ENCODE peak calls at places on chromosomes 4 and X, in six cellular contexts. One of them, this sample, is unnamed.

GRCh38 chrX:47311857-47312774 is 58.3 kb upstream of the ZNF157 start:
- DNase-seq in PC-3: peak; percentile 74
- DNase-seq in K562: peak; percentile 43
- DNase-seq in hepatocyte: peak; percentile 55
- DNase-seq in HCT116: peak; percentile 35
- DNase-seq in fibroblast of lung: peak; percentile 55
- DNase-seq in this sample: peak; percentile 45

GRCh38 chr4:84493092-84493850 is 5.8 kb downstream of the NKX6-1 start:
- DNase-seq in PC-3: no peak
- DNase-seq in K562: no peak
- DNase-seq in hepatocyte: peak; percentile 58
- DNase-seq in HCT116: no peak
- DNase-seq in fibroblast of lung: peak; percentile 42
- DNase-seq in this sample: no peak

GRCh38 chr4:146336413-146336807 is 122.1 kb downstream of the REELD1 start:
- DNase-seq in PC-3: peak; percentile 67
- DNase-seq in K562: no peak
- DNase-seq in hepatocyte: no peak
- DNase-seq in HCT116: no peak
- DNase-seq in fibroblast of lung: peak; percentile 30
- DNase-seq in this sample: no peak

GRCh38 chrX:138014577-138014976 is 448.6 kb downstream of the ZIC3 start:
- DNase-seq in PC-3: peak; percentile 57
- DNase-seq in K562: no peak
- DNase-seq in hepatocyte: no peak
- DNase-seq in HCT116: no peak
- DNase-seq in fibroblast of lung: no peak
- DNase-seq in this sample: no peak

GRCh38 chr4:163587867-163588266 is 93.4 kb downstream of the TMA16 start:
- DNase-seq in PC-3: peak; percentile 18
- DNase-seq in K562: no peak
- DNase-seq in hepatocyte: no peak
- DNase-seq in HCT116: no peak
- DNase-seq in fibroblast of lung: peak; percentile 6
- DNase-seq in this sample: no peak

GRCh38 chr4:189124149-189124758 is 816.4 kb upstream of the FRG1 start:
- DNase-seq in PC-3: peak; percentile 47
- DNase-seq in K562: no peak
- DNase-seq in hepatocyte: peak; percentile 62
- DNase-seq in HCT116: peak; percentile 22
- DNase-seq in fibroblast of lung: peak; percentile 8
- DNase-seq in this sample: no peak

GRCh38 chrX:80138938-80139337 is 124.4 kb downstream of the TBX22 start:
- DNase-seq in PC-3: no peak
- DNase-seq in K562: no peak
- DNase-seq in hepatocyte: no peak
- DNase-seq in HCT116: no peak
- DNase-seq in fibroblast of lung: no peak
- DNase-seq in this sample: no peak

GRCh38 chr4:172207258-172207657 is 394.1 kb downstream of the GALNTL6 start:
- DNase-seq in PC-3: no peak
- DNase-seq in K562: no peak
- DNase-seq in hepatocyte: no peak
- DNase-seq in HCT116: no peak
- DNase-seq in fibroblast of lung: no peak
- DNase-seq in this sample: no peak

GRCh38 chr4:86608757-86609375 is 14.8 kb downstream of the PTPN13 start:
- DNase-seq in PC-3: no peak
- DNase-seq in K562: no peak
- DNase-seq in hepatocyte: no peak
- DNase-seq in HCT116: no peak
- DNase-seq in fibroblast of lung: no peak
- DNase-seq in this sample: no peak

GRCh38 chrX:134528936-134529335 is 69.0 kb downstream of the HPRT1 start:
- DNase-seq in PC-3: no peak
- DNase-seq in K562: no peak
- DNase-seq in hepatocyte: no peak
- DNase-seq in HCT116: no peak
- DNase-seq in fibroblast of lung: no peak
- DNase-seq in this sample: no peak

GRCh38 chr4:80362578-80363181 is 27.1 kb downstream of the CFAP299 start:
- DNase-seq in PC-3: peak; percentile 70
- DNase-seq in K562: no peak
- DNase-seq in hepatocyte: peak; percentile 73
- DNase-seq in HCT116: peak; percentile 4
- DNase-seq in fibroblast of lung: peak; percentile 25
- DNase-seq in this sample: no peak

GRCh38 chr4:44446801-44447562 is 1.6 kb downstream of the KCTD8 start:
- DNase-seq in PC-3: no peak
- DNase-seq in K562: no peak
- DNase-seq in hepatocyte: peak; percentile 8
- DNase-seq in HCT116: no peak
- DNase-seq in fibroblast of lung: no peak
- DNase-seq in this sample: no peak

GRCh38 chr4:74316397-74316796 is 8.1 kb downstream of the EPGN start:
- DNase-seq in PC-3: peak; percentile 9
- DNase-seq in K562: no peak
- DNase-seq in hepatocyte: no peak
- DNase-seq in HCT116: no peak
- DNase-seq in fibroblast of lung: no peak
- DNase-seq in this sample: no peak

GRCh38 chr4:113181289-113182007 is 132.0 kb downstream of the ANK2 start:
- DNase-seq in PC-3: no peak
- DNase-seq in K562: no peak
- DNase-seq in hepatocyte: peak; percentile 30
- DNase-seq in HCT116: no peak
- DNase-seq in fibroblast of lung: no peak
- DNase-seq in this sample: no peak

GRCh38 chrX:55008571-55009358 is 8.6 kb downstream of the APEX2 start:
- DNase-seq in PC-3: peak; percentile 96
- DNase-seq in K562: no peak
- DNase-seq in hepatocyte: no peak
- DNase-seq in HCT116: peak; percentile 12
- DNase-seq in fibroblast of lung: peak; percentile 67
- DNase-seq in this sample: peak; percentile 95

GRCh38 chr4:176339936-176340761 is 20.4 kb downstream of the SPCS3 start:
- DNase-seq in PC-3: no peak
- DNase-seq in K562: no peak
- DNase-seq in hepatocyte: no peak
- DNase-seq in HCT116: no peak
- DNase-seq in fibroblast of lung: peak; percentile 35
- DNase-seq in this sample: no peak

GRCh38 chr4:176340871-176341685 is 21.3 kb downstream of the SPCS3 start:
- DNase-seq in PC-3: peak; percentile 52
- DNase-seq in K562: peak; percentile 32
- DNase-seq in hepatocyte: peak; percentile 56
- DNase-seq in HCT116: no peak
- DNase-seq in fibroblast of lung: peak; percentile 33
- DNase-seq in this sample: no peak

GRCh38 chr4:176343286-176343685 is 23.5 kb downstream of the SPCS3 start:
- DNase-seq in PC-3: no peak
- DNase-seq in K562: no peak
- DNase-seq in hepatocyte: no peak
- DNase-seq in HCT116: no peak
- DNase-seq in fibroblast of lung: no peak
- DNase-seq in this sample: no peak

DNA sequence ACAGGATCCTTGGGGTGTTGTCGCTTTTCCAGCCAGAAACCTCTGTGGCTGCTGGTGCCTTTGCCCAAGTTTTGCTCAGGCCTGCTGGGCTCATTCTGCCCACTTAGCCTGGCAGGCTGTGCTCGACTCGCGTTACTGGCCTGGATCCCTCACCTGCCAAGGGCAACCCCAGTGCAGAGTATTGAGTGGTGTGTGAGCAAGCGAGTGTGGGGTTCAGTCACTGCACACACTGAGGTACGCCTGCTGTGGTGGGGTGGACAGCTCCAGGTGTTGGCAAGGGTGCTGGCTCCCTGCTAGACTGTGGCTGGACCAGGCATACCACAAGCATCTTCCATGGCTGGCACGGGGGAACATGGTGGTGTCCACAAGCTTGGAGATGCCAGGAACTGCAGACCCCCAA is 22.6 kb downstream of the SPCS3 start:
- DNase-seq in PC-3: no peak
- DNase-seq in K562: no peak
- DNase-seq in hepatocyte: no peak
- DNase-seq in HCT116: no peak
- DNase-seq in fibroblast of lung: no peak
- DNase-seq in this sample: no peak
- TF ChIP-seq EZH2 in PC-3: no peak
- TF ChIP-seq EZH2 in K562: no peak
- TF ChIP-seq EZH2 in hepatocyte: no peak
- TF ChIP-seq EZH2 in HCT116: no peak
- TF ChIP-seq EZH2 in fibroblast of lung: no peak
- TF ChIP-seq EZH2 in this sample: no peak

GRCh38 chr4:30719363-30720020 is 677 bp upstream of the PCDH7 start:
- DNase-seq in PC-3: peak; percentile 52
- DNase-seq in K562: no peak
- DNase-seq in hepatocyte: peak; percentile 76
- DNase-seq in HCT116: no peak
- DNase-seq in fibroblast of lung: peak; percentile 83
- DNase-seq in this sample: peak; percentile 53
- TF ChIP-seq EZH2 in PC-3: no peak
- TF ChIP-seq EZH2 in K562: no peak
- TF ChIP-seq EZH2 in hepatocyte: no peak
- TF ChIP-seq EZH2 in HCT116: no peak
- TF ChIP-seq EZH2 in fibroblast of lung: no peak
- TF ChIP-seq EZH2 in this sample: no peak

GRCh38 chr4:13542577-13543042 is 1.7 kb downstream of the NKX3-2 start:
- DNase-seq in PC-3: no peak
- DNase-seq in K562: no peak
- DNase-seq in hepatocyte: no peak
- DNase-seq in HCT116: no peak
- DNase-seq in fibroblast of lung: no peak
- DNase-seq in this sample: no peak
- TF ChIP-seq EZH2 in PC-3: no peak
- TF ChIP-seq EZH2 in K562: no peak
- TF ChIP-seq EZH2 in hepatocyte: no peak
- TF ChIP-seq EZH2 in HCT116: no peak
- TF ChIP-seq EZH2 in fibroblast of lung: no peak
- TF ChIP-seq EZH2 in this sample: no peak

GRCh38 chr4:41747230-41748055 is 1.1 kb downstream of the PHOX2B start:
- DNase-seq in PC-3: no peak
- DNase-seq in K562: no peak
- DNase-seq in hepatocyte: no peak
- DNase-seq in HCT116: no peak
- DNase-seq in fibroblast of lung: no peak
- DNase-seq in this sample: no peak

GRCh38 chr4:41744572-41745291 is 3.8 kb downstream of the PHOX2B start:
- DNase-seq in PC-3: no peak
- DNase-seq in K562: no peak
- DNase-seq in hepatocyte: no peak
- DNase-seq in HCT116: no peak
- DNase-seq in fibroblast of lung: no peak
- DNase-seq in this sample: no peak

GRCh38 chr4:41745292-41746024 is 3.1 kb downstream of the PHOX2B start:
- DNase-seq in PC-3: no peak
- DNase-seq in K562: no peak
- DNase-seq in hepatocyte: no peak
- DNase-seq in HCT116: no peak
- DNase-seq in fibroblast of lung: no peak
- DNase-seq in this sample: no peak

GRCh38 chr4:41746440-41747229 is 1.9 kb downstream of the PHOX2B start:
- DNase-seq in PC-3: no peak
- DNase-seq in K562: no peak
- DNase-seq in hepatocyte: no peak
- DNase-seq in HCT116: no peak
- DNase-seq in fibroblast of lung: no peak
- DNase-seq in this sample: no peak

GRCh38 chr4:41746025-41746439 is 2.5 kb downstream of the PHOX2B start:
- DNase-seq in PC-3: no peak
- DNase-seq in K562: no peak
- DNase-seq in hepatocyte: no peak
- DNase-seq in HCT116: no peak
- DNase-seq in fibroblast of lung: no peak
- DNase-seq in this sample: no peak
- TF ChIP-seq EZH2 in PC-3: no peak
- TF ChIP-seq EZH2 in K562: no peak
- TF ChIP-seq EZH2 in hepatocyte: peak; percentile 93
- TF ChIP-seq EZH2 in HCT116: no peak
- TF ChIP-seq EZH2 in fibroblast of lung: peak; percentile 80
- TF ChIP-seq EZH2 in this sample: no peak

GRCh38 chr4:41820473-41820872 is 71.9 kb upstream of the PHOX2B start:
- DNase-seq in PC-3: no peak
- DNase-seq in K562: no peak
- DNase-seq in hepatocyte: no peak
- DNase-seq in HCT116: no peak
- DNase-seq in fibroblast of lung: no peak
- DNase-seq in this sample: no peak

GRCh38 chr4:41815478-41815877 is 67.0 kb upstream of the PHOX2B start:
- DNase-seq in PC-3: peak; percentile 26
- DNase-seq in K562: no peak
- DNase-seq in hepatocyte: no peak
- DNase-seq in HCT116: no peak
- DNase-seq in fibroblast of lung: no peak
- DNase-seq in this sample: no peak

GRCh38 chr4:41819621-41820020 is 71.1 kb upstream of the PHOX2B start:
- DNase-seq in PC-3: no peak
- DNase-seq in K562: no peak
- DNase-seq in hepatocyte: no peak
- DNase-seq in HCT116: no peak
- DNase-seq in fibroblast of lung: no peak
- DNase-seq in this sample: no peak

GRCh38 chr4:41814565-41814964 is 66.0 kb upstream of the PHOX2B start:
- DNase-seq in PC-3: peak; percentile 52
- DNase-seq in K562: no peak
- DNase-seq in hepatocyte: peak; percentile 57
- DNase-seq in HCT116: no peak
- DNase-seq in fibroblast of lung: peak; percentile 3
- DNase-seq in this sample: peak; percentile 7
- TF ChIP-seq EZH2 in PC-3: no peak
- TF ChIP-seq EZH2 in K562: no peak
- TF ChIP-seq EZH2 in hepatocyte: no peak
- TF ChIP-seq EZH2 in HCT116: no peak
- TF ChIP-seq EZH2 in fibroblast of lung: no peak
- TF ChIP-seq EZH2 in this sample: no peak

This sample was measured in PC-9.